ENCODE peak calls at places on chromosomes 7 and 10, in four cellular contexts. One of them, this sample, is unnamed.

GRCh38 chr7:75638607-75639070 is 100.1 kb downstream of the HIP1 start:
- DNase-seq in HepG2: no peak
- DNase-seq in Peyer's patch: peak; percentile 58
- DNase-seq in GM23338: peak; percentile 76
- DNase-seq in this sample: no peak

GRCh38 chr7:77811895-77812685 is 13.5 kb downstream of the PHTF2 start:
- DNase-seq in HepG2: peak; percentile 36
- DNase-seq in Peyer's patch: no peak
- DNase-seq in GM23338: no peak
- DNase-seq in this sample: no peak

GRCh38 chr10:62545667-62546066 is 171.5 kb downstream of the ZNF365 start:
- DNase-seq in HepG2: no peak
- DNase-seq in Peyer's patch: no peak
- DNase-seq in GM23338: no peak
- DNase-seq in this sample: peak; percentile 70

GRCh38 chr7:1474736-1475135 is 15.5 kb upstream of the MICALL2 start:
- DNase-seq in HepG2: no peak
- DNase-seq in Peyer's patch: no peak
- DNase-seq in GM23338: no peak
- DNase-seq in this sample: no peak

GRCh38 chr7:158021836-158022235 is 565.8 kb downstream of the PTPRN2 start:
- DNase-seq in HepG2: no peak
- DNase-seq in Peyer's patch: peak; percentile 4
- DNase-seq in GM23338: no peak
- DNase-seq in this sample: no peak

GRCh38 chr10:78211476-78212110 is 177.9 kb downstream of the RPS24 start:
- DNase-seq in HepG2: peak; percentile 16
- DNase-seq in Peyer's patch: no peak
- DNase-seq in GM23338: peak; percentile 35
- DNase-seq in this sample: no peak

GRCh38 chr7:6621195-6622128 is 6.1 kb downstream of the ZNF853 start:
- DNase-seq in HepG2: no peak
- DNase-seq in Peyer's patch: no peak
- DNase-seq in GM23338: no peak
- DNase-seq in this sample: no peak

GRCh38 chr10:69816963-69817605 is 15.4 kb downstream of the COL13A1 start:
- DNase-seq in HepG2: no peak
- DNase-seq in Peyer's patch: no peak
- DNase-seq in GM23338: no peak
- DNase-seq in this sample: no peak

GRCh38 chr10:117420768-117421167 is 45.5 kb upstream of the PDZD8 start:
- DNase-seq in HepG2: no peak
- DNase-seq in Peyer's patch: no peak
- DNase-seq in GM23338: no peak
- DNase-seq in this sample: no peak

GRCh38 chr7:87600130-87601124 is at the start of gene ABCB1:
- DNase-seq in HepG2: peak; percentile 63
- DNase-seq in Peyer's patch: peak; percentile 87
- DNase-seq in GM23338: peak; percentile 86
- DNase-seq in this sample: no peak

GRCh38 chr7:141288626-141289025 is 214.8 kb downstream of the TMEM178B start:
- DNase-seq in HepG2: no peak
- DNase-seq in Peyer's patch: no peak
- DNase-seq in GM23338: no peak
- DNase-seq in this sample: no peak

GRCh38 chr7:98722402-98722801 is 105.3 kb downstream of the NPTX2 start:
- DNase-seq in HepG2: no peak
- DNase-seq in Peyer's patch: no peak
- DNase-seq in GM23338: no peak
- DNase-seq in this sample: no peak

GRCh38 chr10:19546224-19546623 is 270.0 kb upstream of the PLXDC2 start:
- DNase-seq in HepG2: no peak
- DNase-seq in Peyer's patch: no peak
- DNase-seq in GM23338: no peak
- DNase-seq in this sample: no peak

GRCh38 chr10:42952931-42953683 is 123.8 kb upstream of the RET start:
- DNase-seq in HepG2: no peak
- DNase-seq in Peyer's patch: no peak
- DNase-seq in GM23338: no peak
- DNase-seq in this sample: no peak

GRCh38 chr7:40372031-40372430 is 237.2 kb downstream of the SUGCT start:
- DNase-seq in HepG2: no peak
- DNase-seq in Peyer's patch: no peak
- DNase-seq in GM23338: no peak
- DNase-seq in this sample: no peak

GRCh38 chr10:2980116-2980515 is 87.2 kb upstream of the PFKP start:
- DNase-seq in HepG2: no peak
- DNase-seq in Peyer's patch: no peak
- DNase-seq in GM23338: no peak
- DNase-seq in this sample: no peak

GRCh38 chr7:94223375-94224084 is 171.2 kb upstream of the COL1A2 start:
- DNase-seq in HepG2: no peak
- DNase-seq in Peyer's patch: no peak
- DNase-seq in GM23338: peak; percentile 82
- DNase-seq in this sample: no peak
- TF ChIP-seq CTCF in HepG2: peak; percentile 35
- TF ChIP-seq CTCF in Peyer's patch: no peak
- TF ChIP-seq CTCF in GM23338: peak; percentile 68
- TF ChIP-seq CTCF in this sample: no peak

GRCh38 chr10:24091294-24091693 is 117.6 kb upstream of the KIAA1217 start:
- DNase-seq in HepG2: no peak
- DNase-seq in Peyer's patch: no peak
- DNase-seq in GM23338: no peak
- DNase-seq in this sample: no peak
- TF ChIP-seq CTCF in HepG2: no peak
- TF ChIP-seq CTCF in Peyer's patch: no peak
- TF ChIP-seq CTCF in GM23338: no peak
- TF ChIP-seq CTCF in this sample: no peak

DNA sequence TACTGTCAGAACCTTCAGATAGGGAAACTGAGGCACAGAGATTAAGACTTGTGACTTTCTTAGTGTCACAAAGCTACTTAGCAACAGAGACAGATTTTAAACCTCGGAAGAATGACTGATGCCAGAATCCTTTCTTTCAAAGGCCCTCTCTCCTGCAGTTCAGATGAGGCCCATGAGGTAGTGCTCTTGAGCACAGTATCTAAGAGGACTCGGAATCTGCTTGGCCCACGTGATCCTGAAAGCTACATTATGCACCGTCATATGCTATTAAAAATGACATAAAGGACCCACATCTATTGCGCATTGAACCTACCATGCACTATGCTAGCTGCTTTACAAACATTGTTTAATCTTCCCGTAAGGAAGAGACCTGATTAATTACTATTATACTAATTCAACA is 355.9 kb downstream of the SFMBT2 start:
- DNase-seq in HepG2: no peak
- DNase-seq in Peyer's patch: no peak
- DNase-seq in GM23338: peak; percentile 74
- DNase-seq in this sample: no peak
- TF ChIP-seq CTCF in HepG2: peak; percentile 6
- TF ChIP-seq CTCF in Peyer's patch: no peak
- TF ChIP-seq CTCF in GM23338: peak; percentile 64
- TF ChIP-seq CTCF in this sample: peak; percentile 28

DNA sequence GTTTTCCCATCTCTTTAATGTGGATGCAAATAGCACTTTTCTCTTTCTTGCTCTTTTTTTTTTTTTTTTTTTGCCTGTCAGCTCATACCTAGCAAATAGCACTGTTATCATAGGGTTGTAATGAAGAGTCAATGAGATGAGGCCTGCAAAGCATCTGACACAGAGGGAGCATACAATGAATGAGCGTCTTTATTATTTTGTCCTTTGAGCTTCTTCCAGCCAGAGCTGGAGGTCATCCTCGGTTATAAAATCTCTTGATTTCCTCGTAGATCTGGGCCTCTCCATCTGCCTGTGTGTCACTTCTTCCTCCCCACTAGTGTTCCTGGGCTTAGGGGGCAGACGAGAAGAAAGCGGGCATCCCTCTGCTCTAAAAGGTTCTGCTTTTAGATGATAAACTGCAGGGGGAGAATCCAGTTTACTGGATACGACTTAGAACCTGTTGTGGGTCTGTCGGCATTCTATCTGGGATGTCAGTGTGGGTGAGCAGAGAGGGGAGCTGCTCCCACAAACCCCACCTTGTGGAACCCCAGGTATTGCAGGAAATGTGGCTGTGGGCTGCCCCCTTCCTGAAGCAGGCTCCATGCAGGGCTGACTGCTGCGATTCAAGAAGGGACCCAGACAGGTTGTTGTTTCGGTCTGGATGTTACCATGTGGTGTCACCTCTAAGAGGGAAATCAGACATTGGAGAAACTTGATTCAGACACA is 135.8 kb upstream of the GPR26 start:
- DNase-seq in HepG2: no peak
- DNase-seq in Peyer's patch: no peak
- DNase-seq in GM23338: peak; percentile 71
- DNase-seq in this sample: no peak
- TF ChIP-seq CTCF in HepG2: no peak
- TF ChIP-seq CTCF in Peyer's patch: no peak
- TF ChIP-seq CTCF in GM23338: peak; percentile 63
- TF ChIP-seq CTCF in this sample: no peak

GRCh38 chr10:13956826-13957225 is 370.1 kb downstream of the PRPF18 start:
- DNase-seq in HepG2: peak; percentile 5
- DNase-seq in Peyer's patch: no peak
- DNase-seq in GM23338: peak; percentile 59
- DNase-seq in this sample: no peak
- TF ChIP-seq CTCF in HepG2: peak; percentile 22
- TF ChIP-seq CTCF in Peyer's patch: peak; percentile 1
- TF ChIP-seq CTCF in GM23338: peak; percentile 53
- TF ChIP-seq CTCF in this sample: no peak

GRCh38 chr10:114547056-114547455 is 111.0 kb downstream of the ABLIM1 start:
- DNase-seq in HepG2: no peak
- DNase-seq in Peyer's patch: no peak
- DNase-seq in GM23338: no peak
- DNase-seq in this sample: no peak

GRCh38 chr10:114550756-114551290 is 107.3 kb downstream of the ABLIM1 start:
- DNase-seq in HepG2: peak; percentile 30
- DNase-seq in Peyer's patch: no peak
- DNase-seq in GM23338: peak; percentile 55
- DNase-seq in this sample: no peak

GRCh38 chr10:114547466-114547865 is 110.6 kb downstream of the ABLIM1 start:
- DNase-seq in HepG2: no peak
- DNase-seq in Peyer's patch: no peak
- DNase-seq in GM23338: no peak
- DNase-seq in this sample: no peak

GRCh38 chr10:114551310-114551972 is 106.6 kb downstream of the ABLIM1 start:
- DNase-seq in HepG2: no peak
- DNase-seq in Peyer's patch: peak; percentile 65
- DNase-seq in GM23338: no peak
- DNase-seq in this sample: no peak

GRCh38 chr10:114548662-114549061 is 109.4 kb downstream of the ABLIM1 start:
- DNase-seq in HepG2: peak; percentile 80
- DNase-seq in Peyer's patch: no peak
- DNase-seq in GM23338: peak; percentile 72
- DNase-seq in this sample: no peak
- TF ChIP-seq CTCF in HepG2: peak; percentile 94
- TF ChIP-seq CTCF in Peyer's patch: no peak
- TF ChIP-seq CTCF in GM23338: peak; percentile 95
- TF ChIP-seq CTCF in this sample: no peak

GRCh38 chr7:151992375-151992774 is 33.1 kb upstream of the GALNT11 start:
- DNase-seq in HepG2: peak; percentile 6
- DNase-seq in Peyer's patch: peak; percentile 56
- DNase-seq in GM23338: peak; percentile 81
- DNase-seq in this sample: peak; percentile 75

GRCh38 chr7:151990567-151990966 is 34.3 kb downstream of the GALNTL5 start:
- DNase-seq in HepG2: no peak
- DNase-seq in Peyer's patch: no peak
- DNase-seq in GM23338: peak; percentile 3
- DNase-seq in this sample: peak; percentile 57

GRCh38 chr7:151984612-151985011 is 28.4 kb downstream of the GALNTL5 start:
- DNase-seq in HepG2: peak; percentile 5
- DNase-seq in Peyer's patch: no peak
- DNase-seq in GM23338: peak; percentile 17
- DNase-seq in this sample: no peak

GRCh38 chr7:151982806-151983205 is 26.6 kb downstream of the GALNTL5 start:
- DNase-seq in HepG2: no peak
- DNase-seq in Peyer's patch: no peak
- DNase-seq in GM23338: no peak
- DNase-seq in this sample: no peak

GRCh38 chr7:151987748-151988529 is 31.7 kb downstream of the GALNTL5 start:
- DNase-seq in HepG2: no peak
- DNase-seq in Peyer's patch: no peak
- DNase-seq in GM23338: peak; percentile 48
- DNase-seq in this sample: no peak
- TF ChIP-seq CTCF in HepG2: no peak
- TF ChIP-seq CTCF in Peyer's patch: no peak
- TF ChIP-seq CTCF in GM23338: no peak
- TF ChIP-seq CTCF in this sample: no peak

GRCh38 chr10:98313598-98313997 is 45.6 kb upstream of the LOXL4 start:
- DNase-seq in HepG2: no peak
- DNase-seq in Peyer's patch: no peak
- DNase-seq in GM23338: no peak
- DNase-seq in this sample: no peak

GRCh38 chr10:98312816-98313215 is 44.8 kb upstream of the LOXL4 start:
- DNase-seq in HepG2: no peak
- DNase-seq in Peyer's patch: no peak
- DNase-seq in GM23338: peak; percentile 24
- DNase-seq in this sample: no peak

GRCh38 chr10:98316156-98316555 is 48.2 kb upstream of the LOXL4 start:
- DNase-seq in HepG2: no peak
- DNase-seq in Peyer's patch: no peak
- DNase-seq in GM23338: no peak
- DNase-seq in this sample: no peak

GRCh38 chr10:98316661-98317060 is 48.7 kb upstream of the LOXL4 start:
- DNase-seq in HepG2: no peak
- DNase-seq in Peyer's patch: no peak
- DNase-seq in GM23338: no peak
- DNase-seq in this sample: no peak

GRCh38 chr10:98314577-98315284 is 46.7 kb upstream of the LOXL4 start:
- DNase-seq in HepG2: no peak
- DNase-seq in Peyer's patch: no peak
- DNase-seq in GM23338: no peak
- DNase-seq in this sample: peak; percentile 83
- TF ChIP-seq CTCF in HepG2: no peak
- TF ChIP-seq CTCF in Peyer's patch: no peak
- TF ChIP-seq CTCF in GM23338: no peak
- TF ChIP-seq CTCF in this sample: no peak

DNA sequence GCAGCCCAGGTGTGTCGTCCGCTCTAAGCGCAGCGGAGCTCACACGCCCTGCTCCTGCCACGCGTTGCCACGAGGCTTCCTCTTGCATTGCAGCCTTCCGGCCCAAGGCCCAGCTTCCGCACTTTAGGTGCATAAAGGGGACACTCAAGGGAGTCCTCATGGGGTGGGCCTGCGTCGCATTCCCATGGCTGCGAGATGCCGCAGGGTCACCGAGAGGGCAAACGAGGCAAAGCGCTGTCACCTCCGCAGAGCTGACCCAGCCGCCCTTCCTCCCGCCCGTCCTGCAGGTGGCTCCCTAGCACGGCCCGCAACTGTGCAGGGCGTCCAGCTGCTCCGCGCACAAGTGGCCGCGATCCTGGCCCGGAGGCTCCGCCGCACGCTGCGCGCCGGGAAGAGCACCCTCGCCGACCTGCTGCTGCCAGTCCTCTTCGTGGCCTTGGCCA is 283.5 kb downstream of the ABCA13 start:
- DNase-seq in HepG2: no peak
- DNase-seq in Peyer's patch: no peak
- DNase-seq in GM23338: peak; percentile 43
- DNase-seq in this sample: no peak
- TF ChIP-seq CTCF in HepG2: peak; percentile 9
- TF ChIP-seq CTCF in Peyer's patch: no peak
- TF ChIP-seq CTCF in GM23338: peak; percentile 65
- TF ChIP-seq CTCF in this sample: no peak